ENCODE peak calls at places on chromosomes 3 and 15, in five cellular contexts. O is SK-N-SH, I is HepG2, V is H1, G is HCT116. R is an unnamed sample. For H3K4me1, the result is how much of the 10 kb centered on the place peaks cover.

GRCh38 chr15:78156653-78157052 is 7.5 kb downstream of the IDH3A start:
- DNase-seq in O (no peak), G (no peak), I (no peak), V (no peak), R (no peak)

GRCh38 chr15:63368503-63368902 is 13.1 kb downstream of the CA12 start:
- DNase-seq in I (no peak), V (no peak), G (no peak), O (no peak), R (no peak)

GRCh38 chr3:168117853-168118313 is 22.2 kb upstream of the GOLIM4 start:
- DNase-seq in V (no peak), O (no peak), I (peak), G (no peak), R (no peak)

GRCh38 chr3:165185707-165186327 is 10.4 kb downstream of the SLITRK3 start:
- DNase-seq in I (peak), O (peak), G (peak), V (peak), R (peak)

GRCh38 chr15:48366574-48367312 is 35.5 kb downstream of the DUT start:
- DNase-seq in G (no peak), I (peak), V (no peak), O (no peak), R (no peak)

GRCh38 chr3:25863011-25863415 is 73.1 kb downstream of the OXSM start:
- DNase-seq in O (no peak), I (no peak), G (no peak), V (no peak), R (no peak)

GRCh38 chr3:134652409-134652831 is 1.6 kb upstream of the KY start:
- DNase-seq in V (peak), G (no peak), I (no peak), O (no peak), R (no peak)

GRCh38 chr15:101625169-101625568 is 27.0 kb downstream of the TM2D3 start:
- DNase-seq in V (no peak), O (no peak), I (no peak), G (no peak), R (no peak)

GRCh38 chr15:99019558-99020540 is 12.3 kb upstream of the PGPEP1L start:
- DNase-seq in G (no peak), I (peak), V (peak), O (no peak), R (no peak)

GRCh38 chr3:50264389-50264963 is 4.5 kb upstream of the SEMA3B start:
- DNase-seq in G (peak), I (peak), V (peak), O (peak), R (peak)

GRCh38 chr3:146903927-146904326 is 298.8 kb upstream of the PLSCR5 start:
- DNase-seq in V (no peak), O (no peak), G (no peak), I (no peak), R (no peak)

GRCh38 chr3:194023501-194024280 is 112.3 kb upstream of the HES1 start:
- DNase-seq in O (peak), G (no peak), V (no peak), I (no peak), R (no peak)

GRCh38 chr3:127078626-127079025 is 95.7 kb downstream of the PLXNA1 start:
- DNase-seq in I (no peak), G (no peak), V (no peak), O (no peak), R (no peak)

GRCh38 chr15:62631325-62631724 is 411.2 kb upstream of the TPM1 start:
- DNase-seq in O (no peak), V (no peak), G (no peak), I (no peak), R (no peak)

GRCh38 chr3:71288269-71288930 is 295.1 kb downstream of the FOXP1 start:
- DNase-seq in G (no peak), I (peak), O (no peak), V (no peak), R (no peak)

GRCh38 chr3:4714045-4714444 is 220.9 kb downstream of the ITPR1 start:
- DNase-seq in I (no peak), G (no peak), V (no peak), O (no peak), R (no peak)

GRCh38 chr3:101495552-101495951 is 17.5 kb downstream of the SENP7 start:
- DNase-seq in O (no peak), V (no peak), G (no peak), I (no peak), R (no peak)

GRCh38 chr3:36305929-36306520 is 74.3 kb upstream of the STAC start:
- DNase-seq in V (no peak), G (no peak), O (no peak), I (no peak), R (no peak)

GRCh38 chr3:128922804-128923459 is 43.5 kb downstream of the ACAD9 start:
- DNase-seq in G (no peak), V (no peak), O (no peak), I (no peak), R (no peak)

GRCh38 chr3:67521053-67521646 is 133.3 kb downstream of the SUCLG2 start:
- DNase-seq in O (no peak), V (no peak), I (no peak), G (no peak), R (no peak)

DNA sequence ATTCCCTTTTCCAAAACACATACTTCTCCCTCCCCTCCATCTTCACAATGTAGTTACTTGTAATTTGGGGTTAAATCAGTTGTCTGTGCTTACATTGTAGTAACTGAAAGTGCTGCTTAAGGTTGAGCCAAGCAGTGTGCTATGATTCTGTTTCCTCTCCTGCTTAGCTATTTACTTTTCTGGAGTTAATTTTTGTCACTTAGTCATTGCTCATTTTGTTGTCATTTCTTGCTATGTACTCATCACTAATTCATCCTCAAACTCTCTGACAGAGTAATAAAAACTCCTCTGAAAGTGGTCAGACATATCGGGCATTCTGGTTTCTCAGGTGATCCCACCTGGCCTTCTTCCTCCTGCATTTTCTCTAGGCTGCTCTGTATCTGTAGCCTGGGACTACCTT is 80.7 kb downstream of the PPARG start:
- DNase-seq in I (no peak), O (no peak), V (no peak), G (no peak), R (no peak)
- TF ChIP-seq YY1 in I (no peak), O (no peak), V (no peak), G (no peak), R (no peak)

DNA sequence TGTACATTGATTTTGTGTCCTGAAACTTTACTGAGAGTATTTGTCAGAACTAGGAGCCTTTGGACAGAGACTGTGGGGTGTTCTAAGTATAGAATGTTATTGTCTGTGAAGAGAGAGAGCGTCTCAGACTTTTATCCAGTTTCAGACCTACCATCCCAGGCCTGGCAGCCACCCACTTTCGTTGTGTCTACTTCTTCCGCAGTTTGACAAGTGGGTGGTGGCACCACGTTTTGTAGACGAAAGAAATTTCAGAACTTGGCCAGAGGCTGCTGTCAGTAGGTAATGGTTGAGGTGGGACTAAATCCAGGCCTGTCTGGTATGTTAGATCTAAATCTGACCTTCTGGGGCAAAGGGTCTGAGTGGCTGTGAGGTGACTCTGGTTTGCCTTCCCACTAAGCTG is 13.4 kb upstream of the TRAK1 start:
- DNase-seq in I (no peak), O (no peak), G (no peak), V (no peak), R (no peak)
- H3K4me1 ChIP-seq in I (under half), O (under half), G (under half), V (under half), R (under half)

DNA sequence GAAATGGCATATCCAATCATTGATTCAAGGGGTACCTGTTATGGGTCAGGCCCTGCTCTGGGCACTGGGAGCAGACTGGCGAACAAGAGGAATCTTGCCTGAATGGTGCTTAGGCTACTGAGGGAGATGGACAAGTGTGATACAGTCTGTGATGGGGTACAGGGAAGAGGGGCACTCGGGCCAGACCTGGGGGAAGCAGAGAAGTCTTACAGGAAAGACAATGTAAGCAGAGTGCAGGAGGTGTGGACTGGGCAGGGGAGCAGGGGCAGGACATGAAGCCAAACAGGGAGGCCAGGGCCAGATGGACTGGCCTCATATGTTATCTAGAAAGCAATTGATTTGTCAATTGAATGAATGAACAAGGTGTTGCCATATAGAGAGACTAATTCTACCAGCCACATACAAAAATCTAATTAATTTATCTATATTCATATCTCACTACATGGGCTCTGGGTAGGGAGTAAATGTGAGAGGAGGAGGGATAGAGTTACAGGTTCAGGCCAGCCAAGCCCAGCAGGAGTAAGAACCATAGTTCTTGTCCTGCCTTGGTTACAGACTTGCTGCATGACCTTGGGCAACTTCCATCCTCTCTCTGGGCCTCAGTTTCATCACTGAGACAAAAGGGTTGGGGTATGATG is 3.6 kb upstream of the IGDCC4 start:
- DNase-seq in O (no peak), G (no peak), V (peak), I (no peak), R (no peak)
- TF ChIP-seq YY1 in O (no peak), G (no peak), V (no peak), I (no peak), R (no peak)

DNA sequence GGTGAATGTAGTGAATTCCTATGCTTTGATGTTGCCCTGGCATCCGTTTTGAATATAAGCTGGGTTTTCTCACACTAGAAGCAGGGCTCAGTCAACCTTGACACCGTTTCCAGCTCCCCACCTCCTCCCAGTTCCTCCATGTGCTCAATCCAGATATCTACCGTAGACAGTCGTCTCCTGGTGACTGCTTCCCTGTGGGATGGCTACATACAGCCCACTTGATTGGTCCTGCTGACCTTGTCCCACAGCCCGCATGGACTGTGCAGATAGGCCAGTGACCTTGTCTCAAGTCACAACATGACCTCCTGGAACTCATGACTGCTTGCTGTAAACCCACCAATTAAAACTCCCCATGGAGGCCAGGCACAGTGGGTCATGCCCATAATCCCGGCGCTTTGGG is 8.1 kb downstream of the SEMA7A start:
- DNase-seq in G (no peak), V (no peak), O (no peak), I (no peak), R (no peak)
- H3K4me1 ChIP-seq in G (half or more), V (under half), O (under half), I (half or more), R (under half)

GRCh38 chr3:45968149-45968548 is 24.9 kb downstream of the CXCR6 start:
- DNase-seq in V (no peak), I (no peak), G (no peak), O (no peak), R (no peak)

GRCh38 chr3:45968706-45969105 is 25.4 kb downstream of the CXCR6 start:
- DNase-seq in V (no peak), O (no peak), I (no peak), G (no peak), R (peak)

GRCh38 chr3:45966969-45967640 is 23.8 kb downstream of the CXCR6 start:
- DNase-seq in O (no peak), V (no peak), G (no peak), I (no peak), R (no peak)

GRCh38 chr3:45966371-45966780 is 23.1 kb downstream of the CXCR6 start:
- DNase-seq in V (no peak), I (no peak), G (no peak), O (no peak), R (no peak)

GRCh38 chr3:45967724-45968123 is 24.5 kb downstream of the CXCR6 start:
- DNase-seq in V (no peak), I (no peak), G (no peak), O (no peak), R (no peak)
- TF ChIP-seq YY1 in V (no peak), I (no peak), G (no peak), O (no peak), R (no peak)

GRCh38 chr3:53163459-53164387 is 2.7 kb downstream of the PRKCD start:
- DNase-seq in O (no peak), G (no peak), V (no peak), I (no peak), R (no peak)

GRCh38 chr3:53164911-53165310 is 3.9 kb downstream of the PRKCD start:
- DNase-seq in G (no peak), I (no peak), O (no peak), V (no peak), R (no peak)

GRCh38 chr3:53161345-53161819 is 373 bp downstream of the PRKCD start:
- DNase-seq in V (no peak), I (no peak), G (no peak), O (no peak), R (no peak)

GRCh38 chr3:53161820-53162671 is 1.0 kb downstream of the PRKCD start:
- DNase-seq in I (no peak), O (peak), V (no peak), G (no peak), R (no peak)

GRCh38 chr3:53162672-53163458 is 1.9 kb downstream of the PRKCD start:
- DNase-seq in G (no peak), V (no peak), I (no peak), O (no peak), R (no peak)
- H3K4me1 ChIP-seq in G (under half), V (under half), I (half or more), O (under half), R (under half)

DNA sequence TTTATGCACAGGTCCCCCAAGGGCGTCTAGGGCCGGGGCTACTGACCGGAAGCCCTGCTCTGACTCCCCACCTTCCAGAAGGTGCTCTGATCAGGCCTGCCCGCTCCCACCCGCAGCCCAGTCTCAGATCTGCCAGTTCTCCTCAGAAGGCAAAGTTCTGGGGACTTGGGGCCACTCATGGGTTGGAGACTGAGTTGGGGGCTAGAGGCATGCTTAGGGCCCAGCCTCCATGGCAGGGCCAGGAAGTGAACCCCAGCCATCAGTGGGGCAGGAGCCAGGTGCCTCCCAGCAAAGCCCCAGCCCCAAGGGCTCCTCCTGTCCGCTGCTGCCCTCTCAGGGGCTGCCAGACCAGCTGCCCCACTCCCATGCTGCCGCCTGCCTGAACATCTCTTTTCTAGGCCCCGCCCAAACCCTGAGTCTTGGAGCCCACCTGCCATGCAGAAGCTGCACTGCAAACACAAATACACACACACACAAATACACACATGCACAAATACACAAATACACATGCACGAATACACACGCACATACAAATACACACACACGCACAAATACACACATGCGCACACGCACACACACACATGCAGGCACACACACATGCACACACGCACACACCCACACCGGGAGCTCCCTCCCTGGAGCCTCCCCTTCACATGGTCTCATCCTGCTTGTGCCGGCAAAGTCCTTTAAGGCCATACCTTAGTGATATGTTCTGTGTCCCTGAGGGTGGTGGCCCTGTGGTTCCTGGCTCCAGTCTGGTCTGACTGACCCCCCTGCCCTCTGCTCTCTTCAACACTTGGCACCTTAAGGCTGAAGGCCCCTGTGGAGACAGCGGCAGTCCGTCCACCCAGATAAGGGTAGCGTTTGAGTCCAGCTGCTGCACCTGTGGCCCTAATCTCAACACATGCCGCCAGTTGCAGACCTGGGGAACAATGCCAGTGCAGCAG is 59.2 kb upstream of the KLF13 start:
- DNase-seq in O (no peak), V (peak), I (no peak), G (no peak), R (no peak)
- TF ChIP-seq YY1 in O (no peak), V (no peak), I (no peak), G (no peak), R (no peak)

GRCh38 chr3:180492047-180492446 is 109.9 kb upstream of the TTC14 start:
- DNase-seq in O (no peak), I (no peak), G (no peak), V (no peak), R (no peak)

DNA sequence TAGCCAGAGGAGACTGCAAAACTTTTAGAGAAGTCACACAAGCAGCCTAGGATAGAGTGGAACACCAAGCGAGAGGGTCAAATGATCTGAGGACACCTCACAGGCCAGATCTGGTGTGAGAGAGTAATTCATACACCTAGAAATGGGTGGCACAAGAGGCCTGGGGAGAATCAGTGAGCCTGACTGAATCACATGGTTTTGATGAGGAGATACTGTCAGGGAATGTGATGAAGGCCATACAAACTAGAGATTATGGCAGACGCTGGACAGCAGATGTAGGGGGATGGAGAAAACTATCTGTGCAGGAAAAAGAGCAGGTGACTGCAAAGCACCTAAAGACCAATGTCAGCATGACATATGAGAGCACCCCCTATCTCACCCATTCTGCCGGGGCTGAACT is 105.0 kb upstream of the TTC14 start:
- DNase-seq in V (no peak), O (no peak), I (no peak), G (no peak), R (no peak)
- H3K4me1 ChIP-seq in V (under half), O (under half), I (under half), G (under half), R (under half)

GRCh38 chr3:159947220-159947619 is 41.4 kb upstream of the IL12A start:
- DNase-seq in I (no peak), O (no peak), V (no peak), G (no peak), R (no peak)
- TF ChIP-seq YY1 in I (no peak), O (no peak), V (no peak), G (no peak), R (no peak)